ENCODE peak calls at places on chromosomes 3 and 15, in nine cellular contexts. N is heart right ventricle; H is NCI-H748 treated with DMSO at 0.1 percent for 48 hours; B is activated B cell treated with CpG ODN at 0.5 μM for 24 hours; U is NCI-H2029; R is activated naive CD4-positive, alpha-beta T cell treated with anti-CD3 and anti-CD28 coated beads, Interleukin-2, amount 50 U/mL, for 72 hours; F is iPS-NIHi11; V is spleen; X is T-helper 1 cell. Y is an unnamed sample.

GRCh38 chr3:111749171-111750170 is 109.6 kb upstream of the PHLDB2 start:
- DNase-seq in V (no peak), X (no peak), B (no peak), R (no peak), N (no peak), F (no peak), U (no peak), H (peak), Y (no peak)

GRCh38 chr3:187954486-187955075 is 199.4 kb upstream of the LPP start:
- DNase-seq in R (no peak), V (no peak), X (no peak), U (no peak), F (no peak), B (no peak), H (no peak), N (no peak), Y (no peak)

GRCh38 chr15:92074646-92075045 is 221.1 kb downstream of the SLCO3A1 start:
- DNase-seq in U (no peak), F (no peak), N (peak), H (no peak), B (no peak), R (no peak), X (no peak), V (no peak), Y (no peak)

GRCh38 chr3:173128633-173129032 is 12.4 kb downstream of the SPATA16 start:
- DNase-seq in B (no peak), U (no peak), N (no peak), F (no peak), X (no peak), R (no peak), H (no peak), V (no peak), Y (no peak)

GRCh38 chr3:46517016-46517770 is 19.4 kb downstream of the RTP3 start:
- DNase-seq in R (no peak), H (no peak), F (no peak), U (no peak), X (no peak), V (no peak), N (no peak), B (no peak), Y (no peak)

GRCh38 chr3:14461748-14462324 is 59.4 kb downstream of the SLC6A6 start:
- DNase-seq in R (no peak), B (peak), V (peak), X (peak), U (peak), H (peak), F (peak), N (peak), Y (no peak)

GRCh38 chr3:136068708-136069107 is 103.2 kb downstream of the PPP2R3A start:
- DNase-seq in X (no peak), B (no peak), F (no peak), V (no peak), U (no peak), R (no peak), H (no peak), N (no peak), Y (no peak)

GRCh38 chr15:46411900-46412299 is 777.1 kb downstream of the SQOR start:
- DNase-seq in B (no peak), H (no peak), N (no peak), X (no peak), R (no peak), U (no peak), V (no peak), F (no peak), Y (no peak)

GRCh38 chr3:134373278-134373941 is 837 bp downstream of the AMOTL2 start:
- DNase-seq in B (no peak), X (no peak), U (peak), V (peak), H (peak), R (no peak), F (peak), N (peak), Y (no peak)

GRCh38 chr3:112046599-112046998 is 12.1 kb downstream of the TMPRSS7 start:
- DNase-seq in R (no peak), N (no peak), X (no peak), F (no peak), U (no peak), V (no peak), B (no peak), H (no peak), Y (no peak)

GRCh38 chr15:62344806-62345539 is 179.9 kb upstream of the C2CD4B start:
- DNase-seq in N (peak), V (peak), B (peak), X (peak), R (no peak), U (peak), F (peak), H (no peak), Y (no peak)

GRCh38 chr15:31266712-31267111 is 59.9 kb upstream of the KLF13 start:
- DNase-seq in F (no peak), V (peak), B (no peak), X (no peak), U (no peak), R (no peak), N (no peak), H (no peak), Y (no peak)

GRCh38 chr15:50051811-50052419 is 67.1 kb downstream of the ATP8B4 start:
- DNase-seq in U (no peak), V (no peak), R (no peak), X (no peak), N (no peak), F (peak), B (no peak), H (peak), Y (no peak)

GRCh38 chr3:12553921-12554391 is 2.9 kb upstream of the MKRN2 start:
- DNase-seq in V (peak), U (peak), N (peak), F (no peak), H (peak), X (no peak), B (peak), R (no peak), Y (peak)

GRCh38 chr15:57705746-57706404 is 639 bp upstream of the POLR2M start:
- DNase-seq in V (no peak), U (no peak), H (no peak), B (no peak), X (no peak), F (no peak), R (no peak), N (no peak), Y (no peak)

GRCh38 chr15:31111091-31111647 is 9.6 kb upstream of the TRPM1 start:
- DNase-seq in F (no peak), U (no peak), B (no peak), X (no peak), V (no peak), R (no peak), H (no peak), N (no peak), Y (no peak)

GRCh38 chr3:125179528-125180240 is 32.9 kb downstream of the SLC12A8 start:
- DNase-seq in H (no peak), F (no peak), U (no peak), R (no peak), N (no peak), V (no peak), X (no peak), B (no peak), Y (no peak)

GRCh38 chr3:123642957-123643330 is 58.1 kb upstream of the HACD2 start:
- DNase-seq in R (no peak), U (no peak), F (no peak), N (no peak), H (no peak), X (no peak), V (no peak), B (no peak), Y (no peak)

Y was measured in memory B cell.